ENCODE peak calls at places on chromosomes 5 and 9, in seven cellular contexts. Q is mesenchymal stem cell, D is GM23248, K is PC-9, S is thoracic aorta, Z is cardiac muscle cell, E is transverse colon. U is an unnamed sample.
A peak's percentile ranks its signal among the peaks of the same experiment; 100 is the strongest.

GRCh38 chr5:173973614-173973969 is 15.4 kb upstream of the C5orf47 start:
- DNase-seq in Q (no peak), D (no peak), K (no peak), S (no peak), Z (peak; percentile 65), E (peak; percentile 31), U (peak; percentile 73)

GRCh38 chr9:20603524-20604268 is 18.6 kb downstream of the MLLT3 start:
- DNase-seq in Q (no peak), D (peak; percentile 45), K (no peak), S (no peak), Z (no peak), E (no peak), U (no peak)

GRCh38 chr9:111965566-111966019 is 69.0 kb downstream of the UGCG start:
- DNase-seq in Q (peak; percentile 97), D (peak; percentile 97), K (no peak), S (no peak), Z (no peak), E (no peak), U (no peak)

GRCh38 chr9:121699271-121700164 is 48.1 kb downstream of the DAB2IP start:
- DNase-seq in Q (peak; percentile 63), D (peak; percentile 74), K (peak; percentile 41), S (no peak), Z (no peak), E (peak; percentile 68), U (peak; percentile 43)

GRCh38 chr5:8943301-8943700 is 602.6 kb downstream of the SEMA5A start:
- DNase-seq in Q (peak; percentile 9), D (no peak), K (no peak), S (no peak), Z (no peak), E (no peak), U (no peak)

GRCh38 chr9:16321461-16322119 is 548.9 kb downstream of the BNC2 start:
- DNase-seq in Q (peak; percentile 55), D (peak; percentile 84), K (no peak), S (peak; percentile 44), Z (no peak), E (no peak), U (peak; percentile 79)

GRCh38 chr9:93951655-93952118 is 3.5 kb downstream of the BARX1 start:
- DNase-seq in Q (no peak), D (no peak), K (no peak), S (no peak), Z (no peak), E (no peak), U (no peak)

GRCh38 chr9:84238652-84239051 is 101.9 kb downstream of the SLC28A3 start:
- DNase-seq in Q (no peak), D (no peak), K (no peak), S (no peak), Z (no peak), E (no peak), U (no peak)

GRCh38 chr5:135879591-135879990 is 16.1 kb downstream of the IL9 start:
- DNase-seq in Q (no peak), D (no peak), K (no peak), S (no peak), Z (no peak), E (no peak), U (no peak)

GRCh38 chr9:100088202-100088601 is 10.6 kb downstream of the ERP44 start:
- DNase-seq in Q (no peak), D (no peak), K (no peak), S (no peak), Z (no peak), E (no peak), U (no peak)

GRCh38 chr5:9766581-9766980 is 136.4 kb upstream of the TAS2R1 start:
- DNase-seq in Q (no peak), D (peak; percentile 84), K (no peak), S (no peak), Z (no peak), E (no peak), U (no peak)

GRCh38 chr5:89613222-89613956 is 730.4 kb upstream of the MEF2C start:
- DNase-seq in Q (no peak), D (peak; percentile 2), K (peak; percentile 1), S (no peak), Z (no peak), E (no peak), U (no peak)

GRCh38 chr5:150184990-150185952 is 4.6 kb upstream of the SLC6A7 start:
- DNase-seq in Q (no peak), D (no peak), K (no peak), S (no peak), Z (no peak), E (peak; percentile 87), U (no peak)

GRCh38 chr5:114412509-114413171 is 50.8 kb downstream of the KCNN2 start:
- DNase-seq in Q (peak; percentile 94), D (peak; percentile 60), K (no peak), S (no peak), Z (no peak), E (no peak), U (no peak)

GRCh38 chr9:35603506-35603985 is 1.5 kb upstream of the TESK1 start:
- DNase-seq in Q (no peak), D (peak; percentile 93), K (no peak), S (no peak), Z (no peak), E (peak; percentile 65), U (peak; percentile 77)

GRCh38 chr9:136700959-136701664 is 11.3 kb upstream of the DIPK1B start:
- DNase-seq in Q (no peak), D (no peak), K (no peak), S (no peak), Z (no peak), E (peak; percentile 41), U (no peak)

GRCh38 chr5:170112876-170113516 is 7.3 kb downstream of the FOXI1 start:
- DNase-seq in Q (no peak), D (no peak), K (no peak), S (no peak), Z (peak; percentile 6), E (no peak), U (no peak)

GRCh38 chr5:80238778-80239679 is 16.8 kb downstream of the SERINC5 start:
- DNase-seq in Q (no peak), D (peak; percentile 68), K (no peak), S (no peak), Z (peak; percentile 64), E (peak; percentile 63), U (peak; percentile 93)

GRCh38 chr9:124306098-124306735 is 48.5 kb downstream of the NEK6 start:
- DNase-seq in Q (peak; percentile 96), D (peak; percentile 96), K (no peak), S (no peak), Z (no peak), E (no peak), U (no peak)

GRCh38 chr9:99050292-99050911 is 54.5 kb upstream of the TGFBR1 start:
- DNase-seq in Q (peak; percentile 52), D (peak; percentile 82), K (no peak), S (no peak), Z (no peak), E (no peak), U (peak; percentile 53)

GRCh38 chr9:3650994-3651622 is 125.3 kb upstream of the RFX3 start:
- DNase-seq in Q (no peak), D (no peak), K (no peak), S (no peak), Z (no peak), E (no peak), U (no peak)

GRCh38 chr9:81032030-81032572 is 657.2 kb downstream of the TLE1 start:
- DNase-seq in Q (peak; percentile 91), D (peak; percentile 84), K (no peak), S (no peak), Z (no peak), E (no peak), U (peak; percentile 12)

GRCh38 chr5:151068189-151068570 is 12.7 kb downstream of the TNIP1 start:
- DNase-seq in Q (peak; percentile 81), D (peak; percentile 19), K (no peak), S (no peak), Z (no peak), E (no peak), U (no peak)

GRCh38 chr5:148043705-148044104 is 20.1 kb upstream of the SPINK5 start:
- DNase-seq in Q (no peak), D (no peak), K (no peak), S (no peak), Z (no peak), E (no peak), U (no peak)
- H3K27ac ChIP-seq in Q (no peak overlapping the region), D (no peak overlapping the region), K (no peak overlapping the region), S (no peak overlapping the region), Z (no peak overlapping the region), E (no peak overlapping the region), U (no peak overlapping the region)

DNA sequence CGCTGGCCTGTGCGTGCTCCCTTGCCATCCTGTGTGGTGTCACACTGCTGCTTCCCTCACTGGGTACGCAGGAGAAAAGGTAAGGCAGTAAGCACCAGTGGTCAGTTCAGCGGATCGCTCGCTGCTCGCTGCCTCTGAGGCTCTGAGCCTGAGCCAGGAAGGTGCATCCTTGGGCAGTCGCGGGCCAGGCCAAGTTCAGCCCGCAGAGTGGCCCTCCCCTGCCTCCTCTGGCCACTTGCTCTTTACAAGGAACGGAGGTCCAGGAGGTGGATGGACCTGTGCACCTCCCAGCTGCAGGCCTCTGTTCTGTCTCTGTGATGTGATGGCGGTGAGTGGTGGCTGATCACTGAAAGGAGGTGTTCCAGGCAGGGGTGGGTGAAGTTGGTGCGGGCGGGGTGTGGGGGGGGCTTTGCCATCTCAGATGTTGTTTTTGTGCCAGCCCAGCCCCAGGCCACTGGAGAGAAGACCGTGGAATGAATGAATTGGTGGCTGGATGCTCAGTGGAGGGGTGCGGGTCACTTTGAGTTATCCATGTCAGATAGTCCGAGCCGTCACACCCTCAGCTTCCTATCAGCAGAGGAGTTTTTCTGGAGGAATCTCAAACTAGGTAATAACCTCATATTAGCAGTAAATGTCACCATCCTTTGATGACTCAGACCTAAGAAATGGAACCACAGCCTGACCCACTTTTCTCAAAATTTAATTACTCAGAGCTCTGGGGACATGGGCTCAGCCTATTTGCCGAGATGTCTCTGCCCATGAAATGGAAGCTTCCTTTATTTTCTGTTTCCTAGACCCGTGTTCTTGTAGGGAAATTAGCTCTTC is 7.3 kb downstream of the COL5A1 start:
- DNase-seq in Q (peak; percentile 76), D (peak; percentile 90), K (no peak), S (no peak), Z (no peak), E (no peak), U (peak; percentile 70)
- H3K27ac ChIP-seq in Q (no peak overlapping the region), D (peak overlapping the region; percentile 77), K (no peak overlapping the region), S (peak overlapping the region; percentile 70), Z (no peak overlapping the region), E (peak overlapping the region; percentile 96), U (peak overlapping the region; percentile 71)

DNA sequence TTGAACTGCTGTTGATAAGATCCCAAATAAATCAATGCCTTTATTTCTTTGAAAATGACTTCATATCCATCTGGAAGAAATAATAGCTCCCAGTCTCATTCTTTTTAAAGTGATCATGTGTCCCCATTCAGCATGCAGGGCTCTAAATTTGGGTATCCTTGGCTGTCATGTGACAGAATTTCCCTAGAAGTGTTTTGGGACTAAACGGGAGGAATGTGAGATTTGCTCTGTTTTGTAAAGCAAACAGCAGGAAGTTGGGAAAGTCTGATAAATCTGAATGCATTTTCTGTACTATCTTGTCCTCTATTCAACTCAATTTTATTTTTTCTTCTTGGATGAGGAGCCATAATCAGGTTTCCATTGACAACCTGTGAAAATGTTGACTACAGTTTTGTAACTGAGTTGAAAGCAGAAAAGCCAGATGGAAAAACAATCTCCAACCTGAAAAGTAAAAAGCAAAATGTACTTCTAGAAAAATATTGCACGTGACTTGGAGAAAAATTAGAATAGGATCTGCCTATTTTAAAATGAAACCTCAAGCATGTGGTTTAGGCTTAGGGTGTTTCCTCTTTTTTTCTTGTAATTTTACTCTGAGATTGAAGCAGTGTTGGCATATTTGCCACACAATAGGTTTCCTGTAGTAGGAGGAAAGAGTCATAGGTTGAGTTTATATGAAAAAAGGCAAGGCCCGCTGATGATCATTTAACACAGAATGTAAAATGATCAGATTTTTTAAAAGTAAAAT is 76.2 kb upstream of the IL6ST start:
- DNase-seq in Q (no peak), D (peak; percentile 4), K (no peak), S (no peak), Z (no peak), E (no peak), U (no peak)
- H3K27ac ChIP-seq in Q (no peak overlapping the region), D (no peak overlapping the region), K (no peak overlapping the region), S (peak overlapping the region; percentile 29), Z (no peak overlapping the region), E (peak overlapping the region; percentile 47), U (peak overlapping the region; percentile 30)

GRCh38 chr9:126395439-126396212 is 69.0 kb downstream of the MVB12B start:
- DNase-seq in Q (peak; percentile 52), D (peak; percentile 54), K (peak; percentile 66), S (no peak), Z (no peak), E (peak; percentile 31), U (peak; percentile 52)
- H3K27ac ChIP-seq in Q (no peak overlapping the region), D (no peak overlapping the region), K (no peak overlapping the region), S (no peak overlapping the region), Z (no peak overlapping the region), E (no peak overlapping the region), U (no peak overlapping the region)

U was measured in adrenal gland.